ENCODE peak calls at places on chromosomes 1 and 21, in eight cellular contexts. I, P, U, B, O, K, W and M are unnamed samples.

GRCh38 chr21:37367758-37368535 is 1.4 kb downstream of the DYRK1A start:
- DNase-seq in U (peak), W (peak), B (peak), K (peak), P (peak), I (peak), O (peak), M (peak)

GRCh38 chr1:32744063-32744410 is 41.5 kb upstream of the SYNC start:
- DNase-seq in I (no peak), P (no peak), O (no peak), W (no peak), B (no peak), U (no peak), K (no peak), M (no peak)

GRCh38 chr1:172381981-172382380 is 38.5 kb upstream of the C1orf105 start:
- DNase-seq in K (no peak), W (no peak), B (no peak), O (no peak), I (no peak), U (no peak), P (no peak), M (no peak)

GRCh38 chr1:107477233-107477632 is 336.4 kb downstream of the NTNG1 start:
- DNase-seq in U (peak), O (no peak), I (peak), P (peak), B (peak), W (no peak), K (peak), M (no peak)

GRCh38 chr1:236394016-236394481 is at the start of gene EDARADD:
- DNase-seq in O (peak), I (no peak), P (no peak), U (no peak), W (no peak), K (peak), B (no peak), M (peak)

GRCh38 chr1:61960999-61961398 is 218.7 kb downstream of the PATJ start:
- DNase-seq in P (no peak), K (no peak), O (no peak), B (no peak), U (no peak), W (no peak), I (no peak), M (no peak)

GRCh38 chr21:17709266-17709611 is 96.5 kb upstream of the BTG3 start:
- DNase-seq in I (peak), W (no peak), U (no peak), O (no peak), B (no peak), K (peak), P (no peak), M (no peak)

GRCh38 chr1:184118051-184118450 is 66.5 kb downstream of the TSEN15 start:
- DNase-seq in I (no peak), U (no peak), O (peak), P (no peak), K (no peak), B (no peak), W (no peak), M (peak)

GRCh38 chr1:51675177-51675780 is 58.4 kb downstream of the OSBPL9 start:
- DNase-seq in K (no peak), I (no peak), O (no peak), U (no peak), B (no peak), W (no peak), P (no peak), M (no peak)

GRCh38 chr1:116721608-116722007 is 32.6 kb upstream of the CD2 start:
- DNase-seq in O (no peak), W (no peak), K (no peak), B (no peak), P (no peak), U (no peak), I (no peak), M (no peak)

GRCh38 chr21:45219517-45219916 is 68.2 kb downstream of the POFUT2 start:
- DNase-seq in K (no peak), W (no peak), B (no peak), I (no peak), U (no peak), O (peak), P (no peak), M (peak)

GRCh38 chr1:110746644-110747259 is 72.0 kb upstream of the KCNA3 start:
- DNase-seq in B (peak), P (no peak), K (peak), O (peak), I (peak), U (peak), W (peak), M (peak)

GRCh38 chr1:52420713-52421112 is 16.3 kb downstream of the PRPF38A start:
- DNase-seq in I (no peak), O (no peak), P (no peak), B (no peak), K (no peak), U (no peak), W (no peak), M (no peak)

GRCh38 chr1:11434926-11435325 is 44.0 kb upstream of the DISP3 start:
- DNase-seq in K (no peak), O (no peak), I (no peak), P (no peak), B (no peak), U (no peak), W (no peak), M (no peak)

GRCh38 chr1:156337052-156337887 is 822 bp downstream of the CCT3 start:
- DNase-seq in W (no peak), O (no peak), P (no peak), B (no peak), U (no peak), K (peak), I (peak), M (no peak)

GRCh38 chr1:238690415-238690814 is 696.0 kb upstream of the CHRM3 start:
- DNase-seq in I (no peak), B (no peak), P (no peak), K (no peak), W (no peak), O (peak), U (no peak), M (peak)

GRCh38 chr1:67170751-67171573 is 4.7 kb downstream of the IL23R start:
- DNase-seq in I (peak), B (no peak), K (no peak), P (no peak), O (no peak), W (no peak), U (no peak), M (no peak)

GRCh38 chr1:53625049-53625448 is 113.9 kb downstream of the GLIS1 start:
- DNase-seq in O (peak), W (no peak), U (no peak), B (no peak), I (no peak), P (no peak), K (no peak), M (peak)

GRCh38 chr1:156200062-156200461 is 6.2 kb downstream of the SLC25A44 start:
- DNase-seq in I (peak), O (no peak), K (no peak), P (no peak), B (no peak), W (no peak), U (no peak), M (no peak)

GRCh38 chr1:11998636-11999035 is 18.4 kb downstream of the MFN2 start:
- DNase-seq in U (no peak), I (no peak), O (no peak), W (no peak), B (no peak), K (no peak), P (no peak), M (no peak)

GRCh38 chr1:3711780-3712451 is 40.3 kb upstream of the CCDC27 start:
- DNase-seq in U (no peak), I (no peak), P (peak), W (no peak), O (no peak), B (no peak), K (no peak), M (no peak)

GRCh38 chr1:172916126-172916525 is 134.6 kb downstream of the TNFSF18 start:
- DNase-seq in W (no peak), P (no peak), I (no peak), U (no peak), O (no peak), K (no peak), B (no peak), M (no peak)

GRCh38 chr1:14600405-14601150 is 2.1 kb downstream of the KAZN start:
- DNase-seq in W (no peak), U (no peak), I (no peak), K (peak), B (no peak), P (no peak), O (no peak), M (no peak)

GRCh38 chr1:215226755-215227154 is 144.2 kb downstream of the KCNK2 start:
- DNase-seq in B (no peak), K (no peak), P (no peak), W (no peak), O (no peak), U (no peak), I (no peak), M (no peak)

GRCh38 chr1:89971600-89971999 is 23.3 kb upstream of the ZNF326 start:
- DNase-seq in K (peak), B (no peak), U (no peak), P (no peak), I (no peak), O (no peak), W (no peak), M (no peak)

GRCh38 chr1:35935989-35936388 is 5.1 kb downstream of the AGO3 start:
- DNase-seq in W (no peak), B (no peak), I (no peak), U (no peak), O (no peak), P (no peak), K (peak), M (peak)

GRCh38 chr1:62508187-62508758 is 71.4 kb downstream of the USP1 start:
- DNase-seq in K (peak), O (peak), I (peak), P (peak), W (peak), B (peak), U (peak), M (peak)

GRCh38 chr1:32345289-32345827 is 9.3 kb upstream of the MARCKSL1 start:
- DNase-seq in P (no peak), K (no peak), W (peak), B (no peak), I (no peak), O (peak), U (no peak), M (peak)

GRCh38 chr1:51607676-51608075 is 9.2 kb upstream of the OSBPL9 start:
- DNase-seq in K (no peak), P (no peak), B (no peak), W (no peak), U (no peak), I (no peak), O (peak), M (no peak)

GRCh38 chr21:44372616-44373015 is 19.2 kb downstream of the TRPM2 start:
- DNase-seq in I (no peak), W (no peak), P (no peak), O (no peak), B (no peak), K (no peak), U (no peak), M (no peak)

GRCh38 chr21:45592208-45592619 is 50.0 kb upstream of the SLC19A1 start:
- DNase-seq in O (no peak), W (peak), I (peak), K (peak), U (peak), P (no peak), B (no peak), M (no peak)

GRCh38 chr1:92975551-92976232 is 14.4 kb upstream of the DIPK1A start:
- DNase-seq in K (peak), W (no peak), O (no peak), B (no peak), P (no peak), I (peak), U (peak), M (no peak)

GRCh38 chr1:77473690-77474089 is 191.9 kb downstream of the AK5 start:
- DNase-seq in K (no peak), P (no peak), U (no peak), W (no peak), B (no peak), O (peak), I (no peak), M (peak)

GRCh38 chr1:193709607-193710006 is 523.2 kb upstream of the B3GALT2 start:
- DNase-seq in U (no peak), O (no peak), I (no peak), P (no peak), K (no peak), W (no peak), B (no peak), M (no peak)

GRCh38 chr1:186715887-186716809 is 35.9 kb upstream of the PTGS2 start:
- DNase-seq in K (no peak), B (no peak), W (no peak), U (no peak), I (no peak), P (no peak), O (peak), M (no peak)

GRCh38 chr1:20587639-20588017 is 1.3 kb upstream of the CDA start:
- DNase-seq in O (peak), W (no peak), B (no peak), I (no peak), P (no peak), K (no peak), U (no peak), M (peak)

GRCh38 chr1:58391056-58391455 is 155.5 kb downstream of the OMA1 start:
- DNase-seq in P (no peak), W (no peak), O (no peak), I (no peak), U (no peak), K (no peak), B (no peak), M (no peak)

GRCh38 chr1:108000620-108001105 is 35.7 kb upstream of the VAV3 start:
- DNase-seq in W (no peak), O (peak), K (no peak), P (peak), I (no peak), U (no peak), B (no peak), M (peak)

GRCh38 chr21:35511298-35512162 is 462.4 kb upstream of the RUNX1 start:
- DNase-seq in I (peak), O (peak), B (no peak), U (no peak), K (no peak), W (no peak), P (no peak), M (peak)

GRCh38 chr21:35510294-35510693 is 461.2 kb upstream of the RUNX1 start:
- DNase-seq in B (no peak), O (no peak), K (no peak), W (no peak), P (no peak), U (no peak), I (no peak), M (no peak)

GRCh38 chr21:35506352-35506751 is 457.2 kb upstream of the RUNX1 start:
- DNase-seq in W (no peak), I (no peak), B (peak), K (no peak), P (no peak), U (no peak), O (no peak), M (peak)

GRCh38 chr21:35509004-35509704 is 460.1 kb upstream of the RUNX1 start:
- DNase-seq in I (no peak), O (peak), P (no peak), K (no peak), W (no peak), U (no peak), B (no peak), M (no peak)

GRCh38 chr21:35508389-35508888 is 459.3 kb upstream of the RUNX1 start:
- DNase-seq in I (peak), U (no peak), P (no peak), O (peak), W (no peak), K (peak), B (peak), M (peak)
- TF ChIP-seq CTCF in I (no peak), U (no peak), P (no peak), O (peak), W (no peak), K (no peak), B (peak), M (no peak)

GRCh38 chr21:31198575-31198974 is 145.5 kb downstream of the TIAM1 start:
- DNase-seq in P (no peak), I (no peak), W (no peak), K (peak), U (peak), O (peak), B (peak), M (peak)
- TF ChIP-seq CTCF in P (peak), I (peak), W (peak), K (peak), U (peak), O (peak), B (peak), M (peak)

DNA sequence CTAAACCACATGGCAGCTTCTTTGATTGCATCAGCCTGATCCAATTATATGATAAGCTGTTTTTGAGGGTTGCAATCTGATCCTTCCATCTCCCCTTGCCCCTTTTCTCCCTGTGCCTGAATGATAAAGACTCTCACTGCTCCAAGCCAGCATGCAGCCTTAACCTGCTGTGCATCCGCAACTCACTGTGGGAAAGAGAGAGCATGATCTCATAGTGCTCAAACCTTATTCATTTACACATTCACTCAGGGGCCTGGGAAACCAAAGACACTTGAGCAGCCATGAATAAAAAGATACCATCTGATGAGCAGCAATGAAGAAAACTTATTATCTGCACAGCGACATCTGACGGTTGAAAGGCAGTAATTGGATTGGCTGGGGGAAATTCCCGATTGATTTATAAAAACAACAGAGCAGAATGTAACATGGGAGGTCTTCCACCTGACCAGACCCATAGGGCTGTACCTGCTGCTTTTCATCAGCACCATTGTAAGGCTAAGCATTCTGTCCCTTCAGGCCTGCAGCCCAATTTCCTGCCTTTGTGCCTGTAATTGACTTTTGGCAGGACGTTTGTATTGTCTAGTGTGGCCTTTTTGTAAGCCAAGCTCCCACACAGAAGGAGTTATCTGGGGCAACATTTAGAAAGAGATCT is 62.5 kb downstream of the KIAA0040 start:
- DNase-seq in I (no peak), U (no peak), W (no peak), B (peak), P (no peak), O (peak), K (peak), M (no peak)
- TF ChIP-seq CTCF in I (no peak), U (no peak), W (no peak), B (peak), P (no peak), O (no peak), K (no peak), M (no peak)

DNA sequence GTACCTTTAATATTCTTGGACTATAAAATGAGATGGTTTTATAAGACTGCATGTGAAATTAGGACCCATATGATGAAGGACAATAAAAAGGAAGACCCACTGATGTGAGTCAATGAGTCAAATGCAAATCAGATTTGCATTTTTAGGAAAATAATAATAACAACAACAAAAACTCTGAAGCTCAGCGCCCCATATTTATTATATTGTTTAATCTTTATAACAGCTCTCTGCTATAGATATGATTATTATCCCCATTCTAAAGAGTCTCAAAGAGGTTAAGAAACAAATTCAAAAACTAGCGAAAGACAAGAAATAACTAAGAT is 850 bp upstream of the SELL start:
- DNase-seq in K (no peak), I (no peak), O (no peak), P (no peak), B (no peak), W (no peak), U (no peak), M (no peak)
- TF ChIP-seq CTCF in K (no peak), I (no peak), O (no peak), P (no peak), B (no peak), W (peak), U (no peak), M (no peak)

GRCh38 chr1:226201029-226201593 is 14.6 kb upstream of the ACBD3 start:
- DNase-seq in W (no peak), K (peak), O (peak), P (no peak), I (peak), U (peak), B (peak), M (no peak)
- TF ChIP-seq CTCF in W (no peak), K (peak), O (peak), P (peak), I (no peak), U (peak), B (peak), M (no peak)

GRCh38 chr1:201925961-201926585 is 20.3 kb downstream of the LMOD1 start:
- DNase-seq in W (no peak), B (no peak), I (no peak), O (no peak), K (no peak), U (no peak), P (no peak), M (no peak)

GRCh38 chr1:201930803-201931202 is 15.5 kb downstream of the LMOD1 start:
- DNase-seq in O (no peak), K (no peak), W (no peak), P (no peak), U (no peak), I (no peak), B (no peak), M (no peak)

GRCh38 chr1:201930137-201930536 is 16.2 kb downstream of the LMOD1 start:
- DNase-seq in I (no peak), P (no peak), B (no peak), U (no peak), O (no peak), W (no peak), K (no peak), M (no peak)

GRCh38 chr1:201925301-201925567 is 21.1 kb downstream of the LMOD1 start:
- DNase-seq in I (no peak), B (no peak), K (no peak), O (no peak), U (no peak), W (no peak), P (no peak), M (no peak)

DNA sequence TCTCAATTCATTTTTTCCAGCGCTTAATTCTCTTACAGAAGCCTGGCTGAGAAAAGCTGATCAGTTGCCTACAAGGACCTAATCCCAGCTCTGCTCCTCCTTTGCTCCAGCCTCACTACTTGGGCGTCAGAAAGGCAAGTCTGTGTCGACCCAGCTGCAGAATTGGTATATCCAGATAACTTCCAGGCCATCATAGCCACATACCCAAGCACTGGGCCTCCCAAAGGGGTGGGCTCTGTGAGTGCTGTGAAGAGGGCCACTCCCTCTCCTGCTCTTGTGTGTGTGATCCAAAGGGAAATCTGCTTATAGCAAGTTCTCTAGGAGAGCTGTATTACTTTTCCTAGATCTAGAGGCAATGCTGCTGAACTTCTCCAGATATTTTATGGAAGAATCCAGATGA is 18.1 kb downstream of the LMOD1 start:
- DNase-seq in I (no peak), B (no peak), W (no peak), O (no peak), P (no peak), K (no peak), U (no peak), M (no peak)
- TF ChIP-seq CTCF in I (no peak), B (no peak), W (no peak), O (no peak), P (no peak), K (no peak), U (no peak), M (no peak)

DNA sequence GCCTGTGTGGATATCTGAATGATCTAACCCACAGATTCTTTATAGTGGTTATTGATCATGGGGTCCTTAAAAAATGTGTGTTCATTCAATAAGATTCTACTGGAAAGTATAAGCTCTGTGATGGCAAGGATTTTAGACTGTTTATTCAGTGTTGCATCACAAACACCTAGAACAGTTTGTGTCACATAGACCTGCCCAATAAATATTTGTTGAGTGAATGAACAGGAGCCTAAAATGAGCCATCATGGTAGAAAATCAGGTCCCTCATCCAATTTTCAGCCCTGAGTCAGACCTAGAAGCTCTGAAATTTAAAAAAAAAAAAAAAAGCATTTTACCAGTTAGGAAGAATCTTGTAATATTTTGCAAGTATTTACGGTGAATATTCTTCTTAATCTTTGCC is 2.3 kb upstream of the RGSL1 start:
- DNase-seq in K (no peak), W (no peak), U (no peak), P (no peak), I (no peak), O (no peak), B (no peak), M (no peak)
- TF ChIP-seq CTCF in K (no peak), W (no peak), U (no peak), P (no peak), I (no peak), O (no peak), B (no peak), M (no peak)